ENCODE peak calls at places on chromosomes 6 and 20, in five cellular contexts. Y, D, J, I and W are unnamed samples. For H3K9me3 and H3K4me1, the result is how much of the 10 kb centered on the place peaks cover.

GRCh38 chr20:45305262-45305661 is 1.4 kb upstream of the RBPJL start:
- DNase-seq in Y (no peak), D (no peak), J (no peak), I (no peak), W (no peak)

GRCh38 chr20:3250091-3250504 is 11.1 kb upstream of the SLC4A11 start:
- DNase-seq in Y (no peak), D (no peak), J (no peak), I (no peak), W (no peak)

GRCh38 chr6:32085759-32086458 is 23.2 kb downstream of the TNXB start:
- DNase-seq in Y (peak), D (no peak), J (no peak), I (no peak), W (peak)

GRCh38 chr20:49989234-49990065 is 6.7 kb downstream of the SNAI1 start:
- DNase-seq in Y (peak), D (peak), J (no peak), I (peak), W (no peak)

GRCh38 chr6:86728976-86729375 is 208.4 kb upstream of the HTR1E start:
- DNase-seq in Y (no peak), D (no peak), J (no peak), I (no peak), W (no peak)

GRCh38 chr6:146598785-146599405 is at the start of gene ADGB:
- DNase-seq in Y (peak), D (peak), J (no peak), I (peak), W (peak)

GRCh38 chr6:3389390-3390167 is 67.3 kb downstream of the SLC22A23 start:
- DNase-seq in Y (peak), D (no peak), J (no peak), I (no peak), W (no peak)

GRCh38 chr6:14984454-14984853 is 261.4 kb upstream of the JARID2 start:
- DNase-seq in Y (no peak), D (peak), J (no peak), I (peak), W (peak)

GRCh38 chr6:124010574-124010973 is 206.9 kb downstream of the NKAIN2 start:
- DNase-seq in Y (no peak), D (no peak), J (no peak), I (no peak), W (no peak)

GRCh38 chr6:56381852-56382251 is 134.5 kb upstream of the COL21A1 start:
- DNase-seq in Y (no peak), D (no peak), J (no peak), I (no peak), W (peak)

GRCh38 chr6:28880519-28880893 is 43.3 kb downstream of the TRIM27 start:
- DNase-seq in Y (no peak), D (no peak), J (no peak), I (no peak), W (no peak)

GRCh38 chr6:45123023-45123422 is 205.1 kb upstream of the RUNX2 start:
- DNase-seq in Y (no peak), D (no peak), J (no peak), I (no peak), W (no peak)

DNA sequence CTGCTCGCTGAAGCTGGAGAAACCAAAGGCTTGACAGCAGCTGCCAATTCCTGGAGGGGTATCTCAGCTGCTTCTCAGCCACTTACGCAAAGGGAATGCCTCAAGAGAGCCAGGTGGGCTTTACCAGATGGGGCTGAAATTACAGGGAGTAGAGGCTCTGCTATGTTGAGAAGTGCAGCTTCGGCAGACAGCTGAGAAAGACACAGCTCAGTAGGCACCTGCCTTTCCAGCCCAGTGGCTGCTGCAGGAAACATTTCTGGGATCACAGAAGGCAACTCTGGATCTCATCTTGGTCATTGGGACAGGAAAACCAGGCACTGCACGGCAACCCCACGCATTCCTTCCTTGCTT is 813.1 kb downstream of the KIF16B start:
- DNase-seq in Y (no peak), D (no peak), J (no peak), I (no peak), W (no peak)
- H3K9me3 ChIP-seq in Y (under half), D (under half), J (under half), I (under half), W (under half)

DNA sequence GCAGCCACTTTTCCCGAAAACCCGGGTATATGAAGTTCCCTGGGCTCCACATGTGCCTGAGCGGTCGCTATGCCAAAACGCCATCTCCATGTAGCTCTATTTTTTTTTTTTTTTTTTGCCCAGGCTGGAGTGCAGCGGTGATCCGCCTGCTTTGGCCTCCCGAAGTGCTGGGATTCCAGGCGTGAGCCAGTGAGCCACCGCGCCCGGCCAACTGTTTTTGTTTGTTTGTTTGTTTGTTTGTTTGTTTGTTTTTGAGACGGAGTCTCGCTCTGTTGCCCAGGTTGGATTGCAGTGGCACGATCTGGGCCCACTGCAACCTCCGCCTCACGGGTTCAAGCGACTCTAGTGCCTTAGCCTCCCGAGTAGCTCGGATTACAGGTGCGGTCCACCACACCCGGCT is 237.5 kb upstream of the IRAK1BP1 start:
- DNase-seq in Y (no peak), D (no peak), J (no peak), I (no peak), W (no peak)
- H3K4me1 ChIP-seq in Y (under half), D (under half), J (under half), I (under half), W (under half)

GRCh38 chr6:164417537-164417936 is 891.9 kb downstream of the C6orf118 start:
- DNase-seq in Y (no peak), D (no peak), J (no peak), I (no peak), W (no peak)
- H3K9me3 ChIP-seq in Y (under half), D (under half), J (under half), I (under half), W (under half)

GRCh38 chr6:30748851-30749540 is 4.6 kb upstream of the IER3 start:
- DNase-seq in Y (no peak), D (no peak), J (no peak), I (no peak), W (peak)
- H3K4me1 ChIP-seq in Y (under half), D (under half), J (under half), I (half or more), W (under half)

GRCh38 chr6:9361749-9362148 is 926.4 kb upstream of the SLC35B3 start:
- DNase-seq in Y (no peak), D (no peak), J (no peak), I (no peak), W (no peak)

GRCh38 chr6:9365378-9365777 is 930.0 kb upstream of the SLC35B3 start:
- DNase-seq in Y (no peak), D (no peak), J (no peak), I (no peak), W (no peak)

GRCh38 chr6:9360881-9361280 is 925.5 kb upstream of the SLC35B3 start:
- DNase-seq in Y (no peak), D (no peak), J (no peak), I (no peak), W (no peak)
- H3K9me3 ChIP-seq in Y (under half), D (under half), J (under half), I (under half), W (under half)

GRCh38 chr20:59174975-59175374 is 11.4 kb downstream of the ZNF831 start:
- DNase-seq in Y (no peak), D (no peak), J (no peak), I (no peak), W (no peak)

GRCh38 chr20:59173938-59174496 is 10.4 kb downstream of the ZNF831 start:
- DNase-seq in Y (no peak), D (no peak), J (no peak), I (no peak), W (no peak)

GRCh38 chr20:59176812-59177211 is 13.2 kb downstream of the ZNF831 start:
- DNase-seq in Y (no peak), D (no peak), J (no peak), I (no peak), W (no peak)

GRCh38 chr20:59177266-59178250 is 13.9 kb downstream of the ZNF831 start:
- DNase-seq in Y (no peak), D (no peak), J (no peak), I (no peak), W (peak)

GRCh38 chr20:59175861-59176260 is 12.2 kb downstream of the ZNF831 start:
- DNase-seq in Y (no peak), D (no peak), J (no peak), I (no peak), W (peak)
- H3K4me1 ChIP-seq in Y (under half), D (under half), J (under half), I (under half), W (under half)

DNA sequence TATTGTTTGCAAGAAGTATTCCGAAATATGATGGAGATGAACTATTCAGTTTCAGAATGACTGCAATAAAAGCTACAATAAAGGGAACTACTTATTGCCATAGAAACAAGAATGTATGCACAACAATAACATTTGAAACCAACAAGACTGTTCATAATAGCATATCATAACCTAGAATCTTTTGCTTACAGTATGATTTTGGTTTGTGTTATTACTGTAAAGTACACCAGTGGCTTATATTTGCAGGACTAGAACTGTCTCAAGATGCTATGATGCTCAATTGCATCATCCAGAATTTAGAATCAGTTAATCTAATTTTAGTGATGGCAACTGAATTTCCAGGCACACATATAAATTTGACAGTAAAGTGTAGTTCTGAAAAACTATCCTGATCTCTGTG is 144.4 kb downstream of the GRIK2 start:
- DNase-seq in Y (no peak), D (no peak), J (no peak), I (no peak), W (no peak)
- H3K9me3 ChIP-seq in Y (under half), D (under half), J (under half), I (under half), W (under half)

GRCh38 chr20:19782669-19783068 is 24.6 kb downstream of the RIN2 start:
- DNase-seq in Y (no peak), D (no peak), J (no peak), I (no peak), W (no peak)

GRCh38 chr20:19785886-19786285 is 27.8 kb downstream of the RIN2 start:
- DNase-seq in Y (no peak), D (peak), J (no peak), I (no peak), W (no peak)

GRCh38 chr20:19784511-19785172 is 26.6 kb downstream of the RIN2 start:
- DNase-seq in Y (peak), D (peak), J (no peak), I (peak), W (peak)

GRCh38 chr20:19785173-19785799 is 27.2 kb downstream of the RIN2 start:
- DNase-seq in Y (no peak), D (no peak), J (no peak), I (no peak), W (no peak)

GRCh38 chr20:19783966-19784401 is 25.9 kb downstream of the RIN2 start:
- DNase-seq in Y (no peak), D (peak), J (no peak), I (peak), W (no peak)
- H3K4me1 ChIP-seq in Y (under half), D (under half), J (under half), I (under half), W (under half)